ENCODE peak calls at places on chromosomes 5 and 9, in four cellular contexts. P is NCI-H1694 treated with DMSO at 0.1 percent for 48 hours, L is NCI-H460, E is left ventricle myocardium inferior. U is an unnamed sample.
A peak's percentile ranks its signal among the peaks of the same experiment; 100 is the strongest.

GRCh38 chr9:113516840-113517577 is 53.5 kb downstream of the RGS3 start:
- DNase-seq in P (no peak), L (no peak), E (no peak), U (no peak)

GRCh38 chr9:134136117-134136996 is 475 bp downstream of the WDR5 start:
- DNase-seq in P (no peak), L (no peak), E (no peak), U (no peak)

GRCh38 chr5:136629125-136629790 is 263.9 kb upstream of the TRPC7 start:
- DNase-seq in P (no peak), L (no peak), E (no peak), U (no peak)

GRCh38 chr9:85212209-85212608 is 529.5 kb downstream of the AGTPBP1 start:
- DNase-seq in P (no peak), L (no peak), E (no peak), U (no peak)

GRCh38 chr9:108099854-108100253 is 610.3 kb upstream of the KLF4 start:
- DNase-seq in P (no peak), L (no peak), E (no peak), U (no peak)

GRCh38 chr9:35277171-35277520 is 115.3 kb downstream of the UNC13B start:
- DNase-seq in P (no peak), L (no peak), E (no peak), U (no peak)

GRCh38 chr5:102049517-102049916 is 246.6 kb downstream of the SLCO4C1 start:
- DNase-seq in P (no peak), L (peak; percentile 24), E (no peak), U (no peak)

GRCh38 chr5:74685979-74686631 is 1.1 kb downstream of the HEXB start:
- DNase-seq in P (no peak), L (no peak), E (no peak), U (no peak)

GRCh38 chr9:99436636-99437035 is 214.6 kb downstream of the SEC61B start:
- DNase-seq in P (no peak), L (no peak), E (no peak), U (no peak)

U was measured in right lobe of liver.